ENCODE peak calls at places on chromosomes 2 and 18, in six cellular contexts. U is mammary epithelial cell, G is NB4, C is mesothelial cell of epicardium, J is glutamatergic neuron, K is fibroblast of mammary gland. X is an unnamed sample.

GRCh38 chr2:9102861-9103662 is 99.6 kb upstream of the MBOAT2 start:
- DNase-seq in C (no peak), G (no peak), J (no peak), K (no peak), U (peak; percentile 64), X (no peak)

GRCh38 chr18:12256946-12257345 is 2.8 kb downstream of the CIDEA start:
- DNase-seq in U (no peak), J (no peak), K (peak; percentile 26), G (no peak), C (no peak), X (no peak)

GRCh38 chr2:98464772-98465310 is 20.2 kb downstream of the INPP4A start:
- DNase-seq in U (no peak), G (peak; percentile 96), J (no peak), K (no peak), C (no peak), X (no peak)

GRCh38 chr2:84942964-84943421 is 28.0 kb upstream of the KCMF1 start:
- DNase-seq in K (peak; percentile 36), C (no peak), J (no peak), U (peak; percentile 62), G (no peak), X (no peak)

GRCh38 chr2:124034265-124034664 is 9.2 kb downstream of the CNTNAP5 start:
- DNase-seq in K (no peak), U (no peak), G (no peak), C (no peak), J (no peak), X (no peak)

GRCh38 chr2:10900216-10901109 is 11.3 kb upstream of the KCNF1 start:
- DNase-seq in U (peak; percentile 69), G (peak; percentile 80), K (no peak), J (peak; percentile 49), C (no peak), X (no peak)

GRCh38 chr2:152166633-152167032 is 8.9 kb downstream of the STAM2 start:
- DNase-seq in U (no peak), J (no peak), C (no peak), G (no peak), K (peak; percentile 55), X (no peak)

GRCh38 chr2:105674406-105674805 is 70.3 kb upstream of the NCK2 start:
- DNase-seq in J (no peak), U (no peak), G (no peak), C (no peak), K (no peak), X (no peak)

GRCh38 chr18:55064760-55065159 is 105.5 kb upstream of the CCDC68 start:
- DNase-seq in G (no peak), C (no peak), J (no peak), U (no peak), K (no peak), X (no peak)

GRCh38 chr2:129781749-129782617 is 197.5 kb upstream of the RAB6C start:
- DNase-seq in C (no peak), J (no peak), G (no peak), K (no peak), U (no peak), X (no peak)

GRCh38 chr2:239293450-239294430 is 107.1 kb downstream of the HDAC4 start:
- DNase-seq in K (no peak), J (no peak), G (no peak), C (no peak), U (no peak), X (no peak)

GRCh38 chr2:223856021-223856420 is 18.6 kb upstream of the AP1S3 start:
- DNase-seq in C (no peak), K (no peak), J (no peak), U (no peak), G (no peak), X (no peak)

GRCh38 chr18:58241877-58242276 is 197.9 kb downstream of the NEDD4L start:
- DNase-seq in U (peak; percentile 61), C (no peak), G (peak; percentile 19), J (peak; percentile 62), K (peak; percentile 99), X (no peak)

GRCh38 chr2:98761267-98761781 is 30.4 kb upstream of the MGAT4A start:
- DNase-seq in C (no peak), G (no peak), K (no peak), J (peak; percentile 68), U (peak; percentile 69), X (no peak)

GRCh38 chr2:20144861-20145260 is 80.1 kb downstream of the SDC1 start:
- DNase-seq in U (no peak), G (no peak), K (no peak), J (no peak), C (no peak), X (no peak)

GRCh38 chr2:85174943-85175342 is 41.8 kb downstream of the TCF7L1 start:
- DNase-seq in K (no peak), G (no peak), U (no peak), J (no peak), C (no peak), X (no peak)

GRCh38 chr2:45033331-45033730 is 24.1 kb upstream of the SIX2 start:
- DNase-seq in J (no peak), C (no peak), U (no peak), G (no peak), K (no peak), X (no peak)

GRCh38 chr2:174492963-174493431 is 6.2 kb upstream of the GPR155 start:
- DNase-seq in C (no peak), K (no peak), G (peak; percentile 89), J (no peak), U (no peak), X (no peak)

GRCh38 chr2:231181848-231182247 is 16.6 kb upstream of the ARMC9 start:
- DNase-seq in C (no peak), K (peak; percentile 63), J (no peak), G (peak; percentile 95), U (peak; percentile 16), X (no peak)

GRCh38 chr2:75310915-75311314 is 111.6 kb upstream of the TACR1 start:
- DNase-seq in C (no peak), U (no peak), J (no peak), G (no peak), K (peak; percentile 72), X (no peak)

GRCh38 chr2:138187221-138187620 is 222.9 kb downstream of the HNMT start:
- DNase-seq in C (no peak), K (no peak), J (no peak), U (no peak), G (no peak), X (no peak)

GRCh38 chr2:222796413-222797103 is 64.3 kb upstream of the ACSL3 start:
- DNase-seq in K (peak; percentile 66), J (no peak), G (no peak), U (no peak), C (no peak), X (no peak)

GRCh38 chr2:188819781-188820180 is 154.4 kb upstream of the COL3A1 start:
- DNase-seq in K (no peak), G (no peak), J (no peak), U (no peak), C (no peak), X (no peak)

GRCh38 chr2:152415231-152415642 is 80.3 kb downstream of the FMNL2 start:
- DNase-seq in G (no peak), J (no peak), U (peak; percentile 69), K (peak; percentile 58), C (no peak), X (no peak)

GRCh38 chr2:157821519-157822131 is 54.5 kb downstream of the ACVR1 start:
- DNase-seq in C (no peak), K (no peak), J (no peak), U (no peak), G (no peak), X (no peak)

GRCh38 chr18:35122586-35123224 is 81.5 kb downstream of the MAPRE2 start:
- DNase-seq in J (peak; percentile 88), U (no peak), G (no peak), C (no peak), K (no peak), X (no peak)
- TF ChIP-seq CTCF in J (peak; percentile 42), U (no peak), G (no peak), C (no peak), K (no peak), X (peak; percentile 35)

GRCh38 chr18:45847119-45847518 is 21.6 kb downstream of the SIGLEC15 start:
- DNase-seq in J (no peak), G (no peak), K (no peak), C (no peak), U (no peak), X (no peak)

GRCh38 chr18:45852631-45853030 is 27.2 kb downstream of the SIGLEC15 start:
- DNase-seq in K (no peak), U (no peak), G (no peak), C (no peak), J (no peak), X (no peak)

GRCh38 chr18:45849529-45849928 is 24.1 kb downstream of the SIGLEC15 start:
- DNase-seq in C (no peak), U (no peak), G (no peak), K (no peak), J (no peak), X (no peak)

GRCh38 chr18:45851196-45851925 is 25.9 kb downstream of the SIGLEC15 start:
- DNase-seq in K (peak; percentile 45), J (no peak), C (no peak), G (no peak), U (no peak), X (no peak)

GRCh38 chr18:45850021-45850420 is 24.5 kb downstream of the SIGLEC15 start:
- DNase-seq in J (peak; percentile 58), G (no peak), C (no peak), U (no peak), K (peak; percentile 19), X (no peak)
- TF ChIP-seq CTCF in J (peak; percentile 51), G (no peak), C (peak; percentile 21), U (peak; percentile 42), K (peak; percentile 35), X (peak; percentile 59)

GRCh38 chr2:42012137-42012536 is 35.7 kb upstream of the PKDCC start:
- DNase-seq in J (no peak), K (no peak), G (no peak), C (no peak), U (no peak), X (no peak)

GRCh38 chr2:42013409-42013808 is 34.4 kb upstream of the PKDCC start:
- DNase-seq in G (peak; percentile 54), K (peak; percentile 59), J (no peak), U (no peak), C (no peak), X (no peak)

GRCh38 chr2:42009657-42010580 is 37.9 kb upstream of the PKDCC start:
- DNase-seq in C (no peak), J (no peak), U (no peak), G (no peak), K (peak; percentile 19), X (no peak)

GRCh38 chr2:42010743-42011298 is 37.0 kb upstream of the PKDCC start:
- DNase-seq in K (peak; percentile 86), C (no peak), G (no peak), J (no peak), U (peak; percentile 26), X (no peak)

GRCh38 chr2:42012651-42013050 is 35.2 kb upstream of the PKDCC start:
- DNase-seq in J (no peak), G (no peak), K (no peak), C (no peak), U (no peak), X (no peak)
- TF ChIP-seq CTCF in J (no peak), G (no peak), K (peak; percentile 9), C (no peak), U (no peak), X (no peak)

GRCh38 chr18:44093253-44093652 is 587.4 kb upstream of the SETBP1 start:
- DNase-seq in G (no peak), C (no peak), J (no peak), U (no peak), K (peak; percentile 8), X (no peak)

GRCh38 chr18:44096016-44096415 is 584.7 kb upstream of the SETBP1 start:
- DNase-seq in J (no peak), C (no peak), G (no peak), U (peak; percentile 25), K (peak; percentile 7), X (no peak)

GRCh38 chr18:44098551-44099098 is 582.1 kb upstream of the SETBP1 start:
- DNase-seq in C (no peak), J (peak; percentile 21), G (peak; percentile 2), U (peak; percentile 56), K (peak; percentile 45), X (no peak)
- TF ChIP-seq CTCF in C (no peak), J (peak; percentile 33), G (no peak), U (peak; percentile 40), K (peak; percentile 41), X (peak; percentile 31)